ENCODE peak calls at places on chromosomes 4 and X, in seven cellular contexts. One of them, this sample, is unnamed.

GRCh38 chr4:56818797-56819196 is 2.7 kb downstream of the SPINK2 start:
- DNase-seq in sigmoid colon: no peak
- DNase-seq in suprapubic skin: no peak
- DNase-seq in tibial nerve: no peak
- DNase-seq in NB4: no peak
- DNase-seq in gastrocnemius medialis: no peak
- DNase-seq in stomach: no peak
- DNase-seq in this sample: no peak

GRCh38 chr4:54548098-54548620 is 109.6 kb upstream of the KIT start:
- DNase-seq in sigmoid colon: no peak
- DNase-seq in suprapubic skin: no peak
- DNase-seq in stomach: no peak
- DNase-seq in NB4: no peak
- DNase-seq in tibial nerve: no peak
- DNase-seq in gastrocnemius medialis: no peak
- DNase-seq in this sample: no peak

GRCh38 chrX:308821-309520 is 9.6 kb downstream of the GTPBP6 start:
- DNase-seq in NB4: no peak
- DNase-seq in stomach: no peak
- DNase-seq in sigmoid colon: peak; percentile 59
- DNase-seq in suprapubic skin: peak; percentile 38
- DNase-seq in tibial nerve: no peak
- DNase-seq in gastrocnemius medialis: no peak
- DNase-seq in this sample: no peak

GRCh38 chr4:147547314-147548056 is 66.6 kb downstream of the EDNRA start:
- DNase-seq in gastrocnemius medialis: no peak
- DNase-seq in sigmoid colon: no peak
- DNase-seq in suprapubic skin: no peak
- DNase-seq in tibial nerve: no peak
- DNase-seq in NB4: no peak
- DNase-seq in stomach: no peak
- DNase-seq in this sample: no peak

GRCh38 chr4:16439771-16440170 is 213.5 kb upstream of the TAPT1 start:
- DNase-seq in sigmoid colon: peak; percentile 64
- DNase-seq in tibial nerve: no peak
- DNase-seq in gastrocnemius medialis: no peak
- DNase-seq in NB4: no peak
- DNase-seq in stomach: no peak
- DNase-seq in suprapubic skin: no peak
- DNase-seq in this sample: no peak

GRCh38 chrX:2588049-2588448 is 87.3 kb upstream of the DHRSX start:
- DNase-seq in gastrocnemius medialis: no peak
- DNase-seq in NB4: no peak
- DNase-seq in sigmoid colon: no peak
- DNase-seq in suprapubic skin: no peak
- DNase-seq in tibial nerve: no peak
- DNase-seq in stomach: no peak
- DNase-seq in this sample: no peak

GRCh38 chr4:143186202-143186601 is 1.5 kb downstream of the USP38 start:
- DNase-seq in sigmoid colon: no peak
- DNase-seq in suprapubic skin: no peak
- DNase-seq in gastrocnemius medialis: peak; percentile 10
- DNase-seq in NB4: peak; percentile 3
- DNase-seq in tibial nerve: no peak
- DNase-seq in stomach: no peak
- DNase-seq in this sample: no peak

GRCh38 chrX:10326578-10326977 is 169.8 kb downstream of the CLCN4 start:
- DNase-seq in sigmoid colon: no peak
- DNase-seq in suprapubic skin: no peak
- DNase-seq in stomach: no peak
- DNase-seq in gastrocnemius medialis: peak; percentile 3
- DNase-seq in NB4: peak; percentile 30
- DNase-seq in tibial nerve: no peak
- DNase-seq in this sample: no peak

GRCh38 chr4:108427946-108428345 is 192.4 kb upstream of the RPL34 start:
- DNase-seq in tibial nerve: no peak
- DNase-seq in NB4: no peak
- DNase-seq in suprapubic skin: no peak
- DNase-seq in gastrocnemius medialis: no peak
- DNase-seq in stomach: no peak
- DNase-seq in sigmoid colon: no peak
- DNase-seq in this sample: no peak

GRCh38 chrX:53681661-53682060 is 4.9 kb downstream of the HUWE1 start:
- DNase-seq in gastrocnemius medialis: no peak
- DNase-seq in NB4: no peak
- DNase-seq in suprapubic skin: no peak
- DNase-seq in sigmoid colon: no peak
- DNase-seq in stomach: no peak
- DNase-seq in tibial nerve: no peak
- DNase-seq in this sample: no peak

GRCh38 chr4:173827707-173828106 is 297.7 kb upstream of the HAND2 start:
- DNase-seq in tibial nerve: no peak
- DNase-seq in NB4: peak; percentile 6
- DNase-seq in suprapubic skin: no peak
- DNase-seq in sigmoid colon: no peak
- DNase-seq in gastrocnemius medialis: no peak
- DNase-seq in stomach: no peak
- DNase-seq in this sample: no peak

GRCh38 chr4:160038560-160038959 is 935.7 kb downstream of the RAPGEF2 start:
- DNase-seq in sigmoid colon: no peak
- DNase-seq in gastrocnemius medialis: no peak
- DNase-seq in NB4: no peak
- DNase-seq in tibial nerve: no peak
- DNase-seq in suprapubic skin: no peak
- DNase-seq in stomach: no peak
- DNase-seq in this sample: no peak

GRCh38 chr4:88457307-88458090 is 580 bp downstream of the HERC5 start:
- DNase-seq in suprapubic skin: peak; percentile 77
- DNase-seq in sigmoid colon: peak; percentile 77
- DNase-seq in NB4: peak; percentile 68
- DNase-seq in stomach: peak; percentile 54
- DNase-seq in tibial nerve: peak; percentile 11
- DNase-seq in gastrocnemius medialis: no peak
- DNase-seq in this sample: peak; percentile 89

GRCh38 chr4:6420972-6421371 is 51.4 kb downstream of the PPP2R2C start:
- DNase-seq in stomach: no peak
- DNase-seq in tibial nerve: no peak
- DNase-seq in sigmoid colon: no peak
- DNase-seq in suprapubic skin: no peak
- DNase-seq in gastrocnemius medialis: no peak
- DNase-seq in NB4: no peak
- DNase-seq in this sample: no peak

GRCh38 chr4:53633608-53634007 is 42.3 kb upstream of the LNX1 start:
- DNase-seq in stomach: no peak
- DNase-seq in NB4: peak; percentile 87
- DNase-seq in tibial nerve: peak; percentile 44
- DNase-seq in suprapubic skin: no peak
- DNase-seq in gastrocnemius medialis: peak; percentile 22
- DNase-seq in sigmoid colon: peak; percentile 75
- DNase-seq in this sample: no peak

GRCh38 chr4:184473515-184474260 is 662 bp downstream of the IRF2 start:
- DNase-seq in NB4: peak; percentile 67
- DNase-seq in suprapubic skin: no peak
- DNase-seq in gastrocnemius medialis: no peak
- DNase-seq in sigmoid colon: no peak
- DNase-seq in stomach: peak; percentile 44
- DNase-seq in tibial nerve: no peak
- DNase-seq in this sample: peak; percentile 86

GRCh38 chr4:3880595-3881120 is 114.5 kb downstream of the ADRA2C start:
- DNase-seq in sigmoid colon: no peak
- DNase-seq in gastrocnemius medialis: no peak
- DNase-seq in NB4: peak; percentile 85
- DNase-seq in tibial nerve: peak; percentile 24
- DNase-seq in suprapubic skin: peak; percentile 65
- DNase-seq in stomach: peak; percentile 75
- DNase-seq in this sample: peak; percentile 89

GRCh38 chr4:183165371-183165770 is 66.3 kb downstream of the WWC2 start:
- DNase-seq in stomach: no peak
- DNase-seq in suprapubic skin: no peak
- DNase-seq in gastrocnemius medialis: no peak
- DNase-seq in tibial nerve: no peak
- DNase-seq in sigmoid colon: no peak
- DNase-seq in NB4: no peak
- DNase-seq in this sample: no peak

GRCh38 chr4:101022151-101023024 is 324.9 kb downstream of the PPP3CA start:
- DNase-seq in gastrocnemius medialis: no peak
- DNase-seq in stomach: no peak
- DNase-seq in sigmoid colon: no peak
- DNase-seq in tibial nerve: no peak
- DNase-seq in suprapubic skin: no peak
- DNase-seq in NB4: no peak
- DNase-seq in this sample: no peak

GRCh38 chr4:173169428-173170209 is 1.0 kb downstream of the GALNT7 start:
- DNase-seq in tibial nerve: peak; percentile 28
- DNase-seq in sigmoid colon: peak; percentile 80
- DNase-seq in suprapubic skin: peak; percentile 76
- DNase-seq in gastrocnemius medialis: peak; percentile 15
- DNase-seq in NB4: peak; percentile 90
- DNase-seq in stomach: peak; percentile 56
- DNase-seq in this sample: peak; percentile 93

GRCh38 chr4:141768954-141769353 is 132.6 kb downstream of the IL15 start:
- DNase-seq in sigmoid colon: no peak
- DNase-seq in stomach: no peak
- DNase-seq in suprapubic skin: no peak
- DNase-seq in NB4: no peak
- DNase-seq in gastrocnemius medialis: no peak
- DNase-seq in tibial nerve: no peak
- DNase-seq in this sample: no peak

GRCh38 chr4:122733805-122734155 is 1.3 kb downstream of the BBS12 start:
- DNase-seq in sigmoid colon: no peak
- DNase-seq in gastrocnemius medialis: no peak
- DNase-seq in NB4: no peak
- DNase-seq in tibial nerve: no peak
- DNase-seq in stomach: no peak
- DNase-seq in suprapubic skin: no peak
- DNase-seq in this sample: no peak

GRCh38 chr4:16574981-16575380 is 323.5 kb downstream of the LDB2 start:
- DNase-seq in suprapubic skin: no peak
- DNase-seq in tibial nerve: no peak
- DNase-seq in sigmoid colon: no peak
- DNase-seq in gastrocnemius medialis: no peak
- DNase-seq in NB4: no peak
- DNase-seq in stomach: no peak
- DNase-seq in this sample: no peak

GRCh38 chr4:185587444-185588161 is 52.3 kb upstream of the PDLIM3 start:
- DNase-seq in NB4: no peak
- DNase-seq in stomach: peak; percentile 50
- DNase-seq in gastrocnemius medialis: no peak
- DNase-seq in sigmoid colon: no peak
- DNase-seq in suprapubic skin: no peak
- DNase-seq in tibial nerve: no peak
- DNase-seq in this sample: no peak
- TF ChIP-seq POLR2A in NB4: no peak
- TF ChIP-seq POLR2A in stomach: no peak
- TF ChIP-seq POLR2A in gastrocnemius medialis: peak; percentile 38
- TF ChIP-seq POLR2A in sigmoid colon: no peak
- TF ChIP-seq POLR2A in suprapubic skin: no peak
- TF ChIP-seq POLR2A in tibial nerve: no peak
- TF ChIP-seq POLR2A in this sample: no peak

GRCh38 chrX:128781506-128781905 is 729.3 kb upstream of the ACTRT1 start:
- DNase-seq in NB4: peak; percentile 33
- DNase-seq in tibial nerve: no peak
- DNase-seq in stomach: peak; percentile 40
- DNase-seq in suprapubic skin: no peak
- DNase-seq in gastrocnemius medialis: no peak
- DNase-seq in sigmoid colon: no peak
- DNase-seq in this sample: no peak
- TF ChIP-seq CTCF in NB4: peak; percentile 30
- TF ChIP-seq CTCF in tibial nerve: no peak
- TF ChIP-seq CTCF in stomach: no peak
- TF ChIP-seq CTCF in suprapubic skin: no peak
- TF ChIP-seq CTCF in gastrocnemius medialis: no peak
- TF ChIP-seq CTCF in sigmoid colon: peak; percentile 18
- TF ChIP-seq CTCF in this sample: no peak

GRCh38 chr4:42080284-42080683 is 72.2 kb downstream of the BEND4 start:
- DNase-seq in NB4: no peak
- DNase-seq in gastrocnemius medialis: no peak
- DNase-seq in sigmoid colon: no peak
- DNase-seq in tibial nerve: no peak
- DNase-seq in suprapubic skin: no peak
- DNase-seq in stomach: no peak
- DNase-seq in this sample: no peak
- TF ChIP-seq POLR2A in NB4: no peak
- TF ChIP-seq POLR2A in gastrocnemius medialis: no peak
- TF ChIP-seq POLR2A in sigmoid colon: no peak
- TF ChIP-seq POLR2A in tibial nerve: no peak
- TF ChIP-seq POLR2A in suprapubic skin: no peak
- TF ChIP-seq POLR2A in stomach: no peak
- TF ChIP-seq POLR2A in this sample: no peak

GRCh38 chrX:130974323-130974722 is 71.3 kb upstream of the ENOX2 start:
- DNase-seq in stomach: no peak
- DNase-seq in NB4: no peak
- DNase-seq in suprapubic skin: no peak
- DNase-seq in tibial nerve: no peak
- DNase-seq in sigmoid colon: no peak
- DNase-seq in gastrocnemius medialis: no peak
- DNase-seq in this sample: no peak

GRCh38 chrX:130981836-130982235 is 76.3 kb upstream of the ARHGAP36 start:
- DNase-seq in stomach: no peak
- DNase-seq in gastrocnemius medialis: no peak
- DNase-seq in NB4: no peak
- DNase-seq in tibial nerve: no peak
- DNase-seq in suprapubic skin: no peak
- DNase-seq in sigmoid colon: no peak
- DNase-seq in this sample: no peak

DNA sequence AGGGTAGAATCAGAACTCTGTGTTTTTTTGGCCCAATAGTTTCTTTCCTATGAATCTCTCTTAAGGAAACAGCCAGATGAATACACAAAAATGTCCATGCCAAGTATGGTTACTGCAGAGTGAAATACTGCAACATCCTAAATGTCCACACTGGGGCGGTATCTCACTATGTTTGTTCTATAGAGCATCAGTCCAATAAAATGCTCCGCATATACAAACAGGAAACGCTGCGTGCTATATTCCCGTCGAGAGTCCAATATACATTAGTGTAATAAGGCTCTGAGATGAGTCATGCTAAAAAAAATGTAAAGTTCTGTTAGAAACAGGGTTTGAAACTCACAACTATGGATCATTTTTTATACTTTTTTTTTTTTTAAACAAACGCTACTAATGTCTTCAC is 72.9 kb upstream of the ENOX2 start:
- DNase-seq in tibial nerve: peak; percentile 16
- DNase-seq in gastrocnemius medialis: no peak
- DNase-seq in NB4: peak; percentile 53
- DNase-seq in sigmoid colon: no peak
- DNase-seq in stomach: no peak
- DNase-seq in suprapubic skin: no peak
- DNase-seq in this sample: no peak
- TF ChIP-seq CTCF in tibial nerve: peak; percentile 48
- TF ChIP-seq CTCF in gastrocnemius medialis: peak; percentile 42
- TF ChIP-seq CTCF in NB4: peak; percentile 40
- TF ChIP-seq CTCF in sigmoid colon: peak; percentile 44
- TF ChIP-seq CTCF in stomach: peak; percentile 17
- TF ChIP-seq CTCF in suprapubic skin: no peak
- TF ChIP-seq CTCF in this sample: no peak